ENCODE peak calls at places on chromosomes 2 and 18, in six cellular contexts. V is endothelial cell; U is stimulated activated CD8-positive, alpha-beta memory T cell treated with anti-CD3 and anti-CD28 coated beads, Interleukin-15, amount 100 ng/mL, for 24 hours; A is HFF-Myc; S is cardiac muscle cell; Q is pons. B is an unnamed sample.

GRCh38 chr2:9379372-9379725 is 44.0 kb downstream of the ITGB1BP1 start:
- DNase-seq in Q (no peak), A (no peak), V (no peak), U (no peak), S (no peak), B (no peak)

GRCh38 chr2:234491897-234492296 is 5.0 kb downstream of the ARL4C start:
- DNase-seq in S (no peak), V (no peak), Q (no peak), U (no peak), A (no peak), B (no peak)

GRCh38 chr18:74198453-74198852 is 50.1 kb downstream of the TIMM21 start:
- DNase-seq in S (no peak), A (no peak), Q (no peak), V (no peak), U (no peak), B (no peak)

GRCh38 chr18:23583071-23583865 is 3.0 kb downstream of the NPC1 start:
- DNase-seq in A (no peak), Q (peak), U (no peak), S (no peak), V (no peak), B (no peak)

GRCh38 chr2:172777431-172777830 is 41.8 kb downstream of the RAPGEF4 start:
- DNase-seq in A (no peak), S (no peak), U (no peak), V (no peak), Q (no peak), B (peak)

GRCh38 chr2:27212626-27213471 is 781 bp upstream of the SLC5A6 start:
- DNase-seq in A (no peak), V (peak), U (no peak), S (peak), Q (peak), B (no peak)

GRCh38 chr2:32711219-32711618 is 83.4 kb downstream of the TTC27 start:
- DNase-seq in Q (peak), S (peak), A (no peak), U (no peak), V (no peak), B (peak)

GRCh38 chr2:24651643-24652003 is 141.6 kb downstream of the PTRHD1 start:
- DNase-seq in U (no peak), Q (no peak), V (no peak), S (no peak), A (no peak), B (no peak)

GRCh38 chr2:88252646-88253045 is 82.5 kb downstream of the THNSL2 start:
- DNase-seq in V (no peak), A (no peak), U (no peak), S (no peak), Q (no peak), B (no peak)

GRCh38 chr2:138814123-138814883 is 34.1 kb upstream of the NXPH2 start:
- DNase-seq in A (no peak), Q (no peak), S (no peak), U (no peak), V (no peak), B (no peak)

GRCh38 chr2:31191931-31192330 is 25.4 kb downstream of the CAPN14 start:
- DNase-seq in V (no peak), S (no peak), A (no peak), Q (no peak), U (no peak), B (no peak)

GRCh38 chr2:18536100-18536499 is 24.4 kb downstream of the RDH14 start:
- DNase-seq in U (no peak), V (no peak), S (no peak), A (no peak), Q (no peak), B (peak)

GRCh38 chr2:41948397-41948763 is 99.4 kb upstream of the PKDCC start:
- DNase-seq in Q (no peak), A (no peak), S (no peak), U (no peak), V (no peak), B (no peak)

GRCh38 chr18:67266591-67267237 is 249.8 kb downstream of the DSEL start:
- DNase-seq in A (no peak), Q (no peak), V (no peak), S (peak), U (no peak), B (no peak)

GRCh38 chr2:66850406-66850805 is 415.5 kb downstream of the MEIS1 start:
- DNase-seq in Q (no peak), A (no peak), U (no peak), V (no peak), S (no peak), B (no peak)

GRCh38 chr18:71168576-71169145 is 879.8 kb downstream of the SOCS6 start:
- DNase-seq in Q (no peak), A (no peak), S (peak), V (no peak), U (no peak), B (no peak)

GRCh38 chr2:61733563-61733962 is 120.3 kb downstream of the FAM161A start:
- DNase-seq in S (peak), U (no peak), A (no peak), Q (no peak), V (no peak), B (peak)

GRCh38 chr2:53740170-53740569 is 27.4 kb upstream of the CHAC2 start:
- DNase-seq in S (peak), U (no peak), Q (peak), A (no peak), V (no peak), B (no peak)

GRCh38 chr18:41881285-41881684 is 73.7 kb upstream of the PIK3C3 start:
- DNase-seq in A (no peak), U (no peak), S (no peak), Q (no peak), V (no peak), B (no peak)

GRCh38 chr18:73245345-73245744 is 377.6 kb upstream of the NETO1 start:
- DNase-seq in U (no peak), Q (no peak), A (no peak), S (no peak), V (no peak), B (no peak)

GRCh38 chr18:78720456-78721250 is 259.0 kb upstream of the SALL3 start:
- DNase-seq in S (no peak), V (no peak), A (no peak), U (no peak), Q (no peak), B (no peak)

GRCh38 chr18:22342625-22343024 is 75.1 kb downstream of the CTAGE1 start:
- DNase-seq in S (peak), U (no peak), V (no peak), A (no peak), Q (no peak), B (peak)

GRCh38 chr2:96386470-96386869 is 50.9 kb downstream of the NCAPH start:
- DNase-seq in A (no peak), V (no peak), U (no peak), S (no peak), Q (no peak), B (peak)

GRCh38 chr2:120559401-120559800 is 176.3 kb upstream of the GLI2 start:
- DNase-seq in U (no peak), V (no peak), Q (no peak), S (peak), A (peak), B (peak)

GRCh38 chr2:224369028-224369632 is 32.8 kb downstream of the FAM124B start:
- DNase-seq in V (peak), A (no peak), U (no peak), Q (peak), S (peak), B (peak)

GRCh38 chr2:48934807-48935206 is 179.3 kb upstream of the LHCGR start:
- DNase-seq in A (no peak), Q (no peak), S (no peak), U (no peak), V (no peak), B (no peak)

GRCh38 chr2:10228611-10229365 is 73.9 kb upstream of the HPCAL1 start:
- DNase-seq in S (no peak), A (no peak), V (no peak), U (no peak), Q (no peak), B (no peak)

GRCh38 chr18:14925281-14925709 is 177.3 kb downstream of the ANKRD30B start:
- DNase-seq in Q (no peak), U (no peak), S (no peak), A (no peak), V (no peak), B (peak)